ENCODE peak calls at places on chromosome 20, in five cellular contexts. J, G, O, R and P are unnamed samples.
A peak's percentile ranks its signal among the peaks of the same experiment; 100 is the strongest.

GRCh38 chr20:10853176-10853575 is 179.4 kb upstream of the JAG1 start:
- DNase-seq in J (no peak), G (no peak), O (no peak), R (no peak), P (no peak)

GRCh38 chr20:43119720-43120119 is 70.0 kb downstream of the PTPRT start:
- DNase-seq in J (no peak), G (no peak), O (no peak), R (no peak), P (no peak)

GRCh38 chr20:60968853-60969720 is 283.0 kb upstream of the CDH4 start:
- DNase-seq in J (no peak), G (no peak), O (no peak), R (no peak), P (no peak)

GRCh38 chr20:12660918-12661317 is 347.9 kb upstream of the SPTLC3 start:
- DNase-seq in J (no peak), G (no peak), O (no peak), R (no peak), P (no peak)

GRCh38 chr20:32742322-32743236 is 688 bp downstream of the COMMD7 start:
- DNase-seq in J (no peak), G (no peak), O (no peak), R (no peak), P (no peak)

GRCh38 chr20:56429496-56429895 is 17.4 kb downstream of the CASS4 start:
- DNase-seq in J (peak; percentile 84), G (no peak), O (no peak), R (no peak), P (no peak)

GRCh38 chr20:51995551-51995951 is 193.2 kb upstream of the SALL4 start:
- DNase-seq in J (no peak), G (no peak), O (no peak), R (no peak), P (no peak)

GRCh38 chr20:24144371-24144770 is 155.8 kb upstream of the GGTLC1 start:
- DNase-seq in J (no peak), G (no peak), O (no peak), R (no peak), P (no peak)

GRCh38 chr20:60258255-60258863 is 300.1 kb downstream of the CDH26 start:
- DNase-seq in J (no peak), G (no peak), O (no peak), R (no peak), P (no peak)

GRCh38 chr20:23937303-23938117 is 51.1 kb downstream of the GGTLC1 start:
- DNase-seq in J (peak; percentile 30), G (peak; percentile 54), O (peak; percentile 38), R (peak; percentile 10), P (no peak)

GRCh38 chr20:45934046-45934586 is 367 bp upstream of the PCIF1 start:
- DNase-seq in J (no peak), G (peak; percentile 50), O (peak; percentile 57), R (no peak), P (no peak)

GRCh38 chr20:63280929-63281545 is 8.4 kb downstream of the ARFGAP1 start:
- DNase-seq in J (no peak), G (no peak), O (no peak), R (no peak), P (no peak)
- TF ChIP-seq CTCF in J (peak; percentile 31), G (no peak), O (no peak), R (peak; percentile 37), P (no peak)

DNA sequence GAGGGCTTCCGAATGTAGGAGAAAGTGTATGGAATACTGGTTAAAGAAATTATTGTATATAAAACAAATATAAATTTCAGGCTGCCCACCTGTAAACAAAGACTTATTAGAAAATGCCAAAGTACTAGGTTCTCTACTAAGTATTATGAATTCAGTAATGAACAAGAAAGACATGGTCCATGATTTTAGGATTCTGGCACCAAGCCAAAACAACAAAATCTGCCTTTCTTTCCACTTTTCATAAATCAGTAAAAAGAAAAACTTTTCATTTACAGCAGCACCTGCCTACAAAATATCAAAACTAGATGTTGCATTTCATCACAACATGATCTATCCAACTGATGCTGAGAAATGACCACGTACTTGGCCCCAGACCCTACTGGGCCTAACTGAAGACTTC is 14.5 kb upstream of the SNRPB start:
- DNase-seq in J (no peak), G (no peak), O (no peak), R (no peak), P (no peak)
- TF ChIP-seq CTCF in J (no peak), G (no peak), O (no peak), R (no peak), P (no peak)

GRCh38 chr20:20205862-20206236 is 153.5 kb downstream of the CFAP61 start:
- DNase-seq in J (no peak), G (no peak), O (no peak), R (no peak), P (no peak)

GRCh38 chr20:20202793-20203192 is 150.5 kb downstream of the CFAP61 start:
- DNase-seq in J (no peak), G (no peak), O (no peak), R (no peak), P (no peak)

GRCh38 chr20:20205141-20205861 is 153.0 kb downstream of the CFAP61 start:
- DNase-seq in J (no peak), G (no peak), O (no peak), R (no peak), P (no peak)

GRCh38 chr20:20204326-20204725 is 152.0 kb downstream of the CFAP61 start:
- DNase-seq in J (no peak), G (no peak), O (no peak), R (no peak), P (no peak)

GRCh38 chr20:20203784-20204183 is 151.5 kb downstream of the CFAP61 start:
- DNase-seq in J (no peak), G (no peak), O (no peak), R (no peak), P (no peak)
- TF ChIP-seq CTCF in J (no peak), G (no peak), O (no peak), R (no peak), P (no peak)

GRCh38 chr20:53594068-53595017 is 704 bp upstream of the ZNF217 start:
- DNase-seq in J (peak; percentile 92), G (peak; percentile 99), O (peak; percentile 96), R (no peak), P (peak; percentile 96)
- TF ChIP-seq CTCF in J (no peak), G (no peak), O (no peak), R (peak; percentile 35), P (no peak)